ENCODE peak calls at places on chromosomes 6 and 20, in ten cellular contexts. X is prostate gland; R is upper lobe of right lung; U is heart right ventricle; A is keratinocyte; L is PC-3; V is CD8-positive, alpha-beta memory T cell; C is neural progenitor cell; T is fibroblast of lung; Q is cardiac muscle cell. M is an unnamed sample. For H3K4me1, the result is how much of the 10 kb centered on the place peaks cover.

GRCh38 chr6:150720774-150721233 is 121.1 kb downstream of the PLEKHG1 start:
- DNase-seq in U (no peak), A (peak), T (peak), C (peak), X (no peak), L (peak), Q (no peak), V (no peak), R (no peak), M (no peak)

GRCh38 chr6:90295854-90296345 is 743 bp downstream of the BACH2 start:
- DNase-seq in V (peak), T (peak), C (peak), R (peak), A (no peak), X (peak), Q (peak), U (peak), L (peak), M (peak)

GRCh38 chr20:50958733-50959542 is at the start of gene MOCS3:
- DNase-seq in X (peak), Q (peak), R (peak), C (peak), T (peak), U (peak), A (peak), L (peak), V (peak), M (peak)

GRCh38 chr6:71412559-71412958 is 123.9 kb downstream of the OGFRL1 start:
- DNase-seq in L (peak), C (peak), T (no peak), U (no peak), R (no peak), V (no peak), X (no peak), A (no peak), Q (no peak), M (no peak)

GRCh38 chr20:14711681-14712080 is 374.3 kb upstream of the FLRT3 start:
- DNase-seq in L (no peak), V (no peak), A (no peak), C (peak), U (no peak), X (no peak), T (peak), R (no peak), Q (peak), M (no peak)

GRCh38 chr20:25706793-25707192 is 10.1 kb upstream of the ZNF337 start:
- DNase-seq in X (no peak), Q (no peak), C (no peak), T (no peak), U (no peak), A (no peak), R (no peak), L (no peak), V (no peak), M (peak)

GRCh38 chr6:29958916-29959315 is 16.6 kb downstream of the HLA-A start:
- DNase-seq in A (no peak), X (no peak), T (no peak), U (no peak), C (no peak), R (no peak), Q (no peak), V (no peak), L (no peak), M (no peak)

GRCh38 chr6:112149719-112150263 is 62.4 kb downstream of the FAM229B start:
- DNase-seq in X (no peak), V (no peak), Q (no peak), R (no peak), A (no peak), L (no peak), C (no peak), U (no peak), T (peak), M (no peak)

DNA sequence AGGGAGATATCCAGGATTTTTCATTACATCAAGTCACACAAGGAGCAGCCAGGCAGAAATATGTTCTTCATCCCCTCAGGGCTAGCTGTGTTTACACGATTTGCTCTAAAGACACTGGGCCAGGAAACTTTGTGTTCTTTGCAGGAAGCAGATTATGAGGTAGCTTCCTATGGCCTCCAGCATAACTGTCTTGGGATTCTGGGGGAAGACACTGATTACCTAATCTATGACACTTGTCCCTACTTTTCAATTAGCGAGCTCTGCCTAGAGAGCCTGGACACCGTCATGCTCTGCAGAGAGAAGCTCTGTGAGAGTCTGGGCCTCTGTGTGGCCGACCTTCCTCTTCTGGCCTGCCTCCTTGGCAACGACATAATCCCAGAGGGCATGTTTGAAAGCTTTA is 11.2 kb downstream of the FAM120B start:
- DNase-seq in T (no peak), X (no peak), A (no peak), C (no peak), L (no peak), R (no peak), U (no peak), V (no peak), Q (no peak), M (no peak)
- H3K27ac ChIP-seq in T (no peak), X (no peak), A (no peak), C (no peak), L (no peak), R (peak), U (no peak), V (no peak), Q (no peak), M (peak)

DNA sequence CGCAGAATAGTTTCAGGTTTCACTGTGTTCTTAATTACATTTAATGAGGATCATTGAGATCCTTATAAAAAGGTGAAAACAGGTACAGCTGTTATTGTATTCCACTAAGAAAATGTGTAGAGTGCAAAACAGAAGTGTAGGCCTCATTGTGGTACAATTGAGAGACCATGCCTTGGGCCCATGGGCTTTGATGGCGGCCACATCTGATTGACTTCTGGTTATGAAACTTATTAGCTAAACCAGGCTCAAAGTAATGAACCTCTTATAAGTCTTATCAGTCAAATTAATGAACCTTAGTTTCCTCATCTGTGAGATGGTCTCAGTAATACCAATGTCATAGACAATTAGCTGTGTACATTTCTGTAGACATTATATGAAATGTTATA is 148.7 kb downstream of the ZDHHC14 start:
- DNase-seq in A (no peak), V (no peak), X (no peak), L (no peak), C (no peak), R (no peak), T (no peak), U (no peak), Q (no peak), M (no peak)
- H3K4me1 ChIP-seq in A (under half), V (under half), X (under half), L (under half), C (under half), R (under half), T (under half), U (under half), Q (under half), M (under half)

DNA sequence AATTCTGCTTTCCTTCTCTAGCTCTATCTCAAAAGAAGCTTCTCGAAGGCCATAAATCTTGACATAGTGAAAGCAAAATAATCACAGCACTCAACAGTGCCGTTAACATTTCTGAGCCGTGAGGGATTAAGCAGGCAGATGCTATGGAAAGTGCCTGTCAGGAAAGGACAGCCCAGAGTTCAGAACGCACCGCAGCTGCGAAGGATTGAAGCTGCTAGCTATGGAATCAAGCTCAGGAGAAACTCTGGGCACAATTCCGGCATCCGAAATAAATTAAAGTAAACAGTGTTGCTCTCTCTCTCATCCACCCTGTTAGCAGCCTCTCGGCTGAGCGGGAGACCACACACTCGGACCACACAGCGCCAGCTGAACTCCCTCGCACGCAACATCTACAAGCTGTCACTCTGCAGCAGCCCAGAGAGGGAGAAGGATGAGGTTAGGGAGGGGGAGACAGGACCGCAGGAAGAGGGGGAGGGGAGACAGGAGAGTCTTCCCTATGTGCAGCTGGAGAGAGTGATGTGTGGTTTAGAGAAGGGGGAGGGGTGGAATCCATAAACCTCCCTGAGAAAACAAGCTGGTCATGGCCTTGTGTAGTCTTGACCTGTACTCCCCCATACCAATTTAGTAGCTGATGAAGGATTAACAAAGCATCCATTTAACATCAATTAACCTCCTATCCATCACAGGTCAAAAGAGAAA is 9.0 kb downstream of the EXOC2 start:
- DNase-seq in V (no peak), U (no peak), Q (peak), L (no peak), T (peak), C (peak), X (no peak), R (no peak), A (no peak), M (no peak)
- H3K4me3 ChIP-seq in V (no peak), U (peak), Q (no peak), L (no peak), T (peak), C (peak), X (no peak), R (peak), A (no peak), M (peak)

DNA sequence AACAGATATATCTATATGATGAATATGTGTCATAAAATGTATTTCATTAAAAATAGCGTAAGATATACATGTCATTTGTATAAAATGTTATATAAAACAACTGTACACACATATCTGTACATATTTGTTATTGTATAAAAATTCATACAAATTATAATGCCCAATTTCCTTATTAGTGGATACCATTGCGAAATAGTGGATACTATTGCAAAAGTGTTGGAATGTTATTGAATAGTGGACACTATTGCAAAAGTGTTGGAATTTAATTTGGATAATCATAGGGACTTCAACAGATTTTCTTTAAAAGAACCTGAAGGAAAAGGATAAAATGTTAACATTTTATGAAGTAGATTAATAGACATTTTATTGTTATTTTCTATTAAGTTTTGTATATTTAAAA is 487.4 kb downstream of the HAO1 start:
- DNase-seq in Q (no peak), A (no peak), V (no peak), U (no peak), X (no peak), L (no peak), C (no peak), R (no peak), T (no peak), M (no peak)
- H3K27ac ChIP-seq in Q (no peak), A (no peak), V (no peak), U (no peak), X (no peak), L (no peak), C (no peak), R (no peak), T (no peak), M (no peak)

GRCh38 chr20:54075322-54075721 is 4.9 kb upstream of the BCAS1 start:
- DNase-seq in R (no peak), L (no peak), A (no peak), V (no peak), U (no peak), C (no peak), T (no peak), X (no peak), Q (no peak), M (no peak)

GRCh38 chr20:54073288-54073687 is 2.9 kb upstream of the BCAS1 start:
- DNase-seq in A (no peak), X (no peak), C (no peak), Q (no peak), T (no peak), R (no peak), U (no peak), V (no peak), L (no peak), M (no peak)

GRCh38 chr20:54082100-54082499 is 11.7 kb upstream of the BCAS1 start:
- DNase-seq in U (no peak), C (no peak), X (no peak), L (no peak), Q (no peak), V (no peak), A (no peak), T (no peak), R (no peak), M (no peak)

GRCh38 chr20:54076259-54076658 is 5.9 kb upstream of the BCAS1 start:
- DNase-seq in L (peak), A (no peak), C (no peak), V (no peak), T (no peak), U (no peak), R (no peak), X (no peak), Q (no peak), M (no peak)

DNA sequence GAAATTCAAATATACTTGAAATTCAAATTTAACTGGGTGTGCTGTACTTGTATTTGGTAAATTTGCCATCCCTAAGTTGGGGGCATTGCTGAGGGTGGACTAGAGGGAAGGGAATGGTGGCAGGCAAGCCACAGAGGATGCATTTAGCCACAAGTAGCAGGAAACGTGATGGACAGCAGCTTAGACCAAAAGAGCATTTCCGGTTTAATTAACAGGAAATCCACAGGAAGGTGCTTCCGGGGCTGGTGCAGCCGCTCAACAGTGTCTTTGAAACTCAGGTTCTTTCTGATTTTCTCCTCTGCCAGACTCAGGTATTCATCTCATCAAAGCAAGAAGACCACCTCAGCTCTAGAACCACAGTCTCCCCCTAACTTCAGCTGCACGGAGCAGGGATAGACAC is 7.9 kb upstream of the BCAS1 start:
- DNase-seq in X (no peak), Q (no peak), V (no peak), T (no peak), C (no peak), R (no peak), A (no peak), L (no peak), U (no peak), M (no peak)
- H3K4me1 ChIP-seq in X (under half), Q (under half), V (under half), T (under half), C (under half), R (under half), A (under half), L (under half), U (under half), M (under half)

DNA sequence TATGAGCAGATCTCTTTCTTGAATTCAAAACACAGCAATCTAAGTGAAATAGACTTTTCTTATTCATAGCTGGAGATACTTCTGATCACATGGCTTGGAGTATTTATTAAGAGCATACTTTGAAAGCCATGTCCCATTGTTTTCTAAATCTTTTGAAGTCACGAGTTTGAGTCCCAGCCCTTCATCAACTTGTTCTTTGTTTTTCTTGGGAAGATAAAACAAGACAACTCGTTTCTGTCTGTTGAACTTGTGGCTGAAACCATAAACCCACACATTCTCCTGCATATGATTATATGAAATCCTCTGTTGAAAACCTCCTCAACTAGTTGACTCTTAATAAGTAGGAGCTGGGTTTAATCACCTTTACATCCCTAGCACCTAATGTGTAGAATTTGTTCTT is 3.3 kb downstream of the RNF144B start:
- DNase-seq in Q (no peak), U (no peak), X (no peak), L (no peak), C (no peak), A (no peak), R (no peak), T (peak), V (no peak), M (no peak)
- H3K4me3 ChIP-seq in Q (no peak), U (peak), X (peak), L (no peak), C (no peak), A (peak), R (peak), T (no peak), V (no peak), M (peak)